ENCODE peak calls at places on chromosomes 7 and 10, in eight cellular contexts. L is Peyer's patch, C is colonic mucosa, E is right lobe of liver, H is pancreas, S is OCI-LY7, K is heart left ventricle, V is AG04450. X is an unnamed sample. For H3K9me3, the result is how much of the 10 kb centered on the place peaks cover.

GRCh38 chr10:124381011-124381591 is 37.6 kb downstream of the OAT start:
- DNase-seq in K (no peak), H (no peak), E (no peak), S (no peak), C (no peak), V (no peak), L (no peak), X (no peak)

GRCh38 chr10:66218981-66219587 is 706.8 kb upstream of the LRRTM3 start:
- DNase-seq in S (no peak), L (no peak), E (no peak), H (no peak), V (no peak), C (no peak), K (no peak), X (no peak)

GRCh38 chr7:30873207-30873606 is 38.4 kb upstream of the AQP1 start:
- DNase-seq in E (no peak), S (no peak), L (no peak), H (no peak), V (no peak), C (no peak), K (no peak), X (no peak)

GRCh38 chr10:30467939-30468338 is 34.0 kb downstream of the MAP3K8 start:
- DNase-seq in K (no peak), L (no peak), C (no peak), H (no peak), V (no peak), E (no peak), S (peak), X (no peak)

GRCh38 chr10:110563132-110563531 is 4.4 kb upstream of the SMC3 start:
- DNase-seq in S (no peak), H (no peak), L (no peak), E (no peak), C (no peak), V (no peak), K (no peak), X (no peak)

GRCh38 chr7:1197997-1198632 is 34.6 kb upstream of the UNCX start:
- DNase-seq in S (no peak), E (no peak), H (no peak), V (peak), C (no peak), K (no peak), L (no peak), X (no peak)

GRCh38 chr7:116327751-116328150 is 117.4 kb downstream of the TES start:
- DNase-seq in V (peak), H (no peak), L (no peak), E (no peak), C (no peak), S (no peak), K (no peak), X (no peak)

GRCh38 chr10:51705774-51706173 is 6.4 kb upstream of the CSTF2T start:
- DNase-seq in L (no peak), S (no peak), K (no peak), V (no peak), E (no peak), H (no peak), C (no peak), X (no peak)

GRCh38 chr10:100186813-100187212 is 984 bp upstream of the ERLIN1 start:
- DNase-seq in C (peak), E (no peak), H (peak), V (no peak), K (peak), S (peak), L (peak), X (no peak)

GRCh38 chr7:97013025-97013424 is 7.7 kb downstream of the DLX6 start:
- DNase-seq in H (no peak), S (no peak), L (no peak), V (no peak), C (no peak), E (no peak), K (no peak), X (no peak)

GRCh38 chr7:130418306-130418705 is 22.5 kb downstream of the CEP41 start:
- DNase-seq in C (no peak), S (no peak), E (no peak), H (no peak), L (no peak), V (no peak), K (no peak), X (no peak)

GRCh38 chr7:82699773-82700186 is 256.2 kb upstream of the CACNA2D1 start:
- DNase-seq in L (no peak), H (no peak), K (no peak), S (no peak), V (no peak), C (peak), E (no peak), X (peak)

GRCh38 chr10:79407811-79408795 is 37.3 kb downstream of the ZCCHC24 start:
- DNase-seq in S (no peak), K (peak), L (no peak), H (peak), V (peak), C (no peak), E (peak), X (no peak)

GRCh38 chr7:29292886-29293658 is 98.5 kb downstream of the CHN2 start:
- DNase-seq in E (no peak), H (no peak), K (no peak), L (no peak), V (no peak), C (no peak), S (no peak), X (no peak)

GRCh38 chr7:151755131-151755787 is 121.7 kb downstream of the PRKAG2 start:
- DNase-seq in H (no peak), L (no peak), C (peak), S (no peak), E (no peak), V (peak), K (peak), X (no peak)

GRCh38 chr7:113371376-113372043 is 253.2 kb upstream of the SMIM30 start:
- DNase-seq in S (no peak), K (no peak), L (no peak), V (peak), H (no peak), E (no peak), C (no peak), X (no peak)

GRCh38 chr10:69089638-69090599 is 2.0 kb downstream of the SRGN start:
- DNase-seq in S (no peak), E (no peak), V (no peak), C (peak), L (peak), H (no peak), K (no peak), X (no peak)

GRCh38 chr7:131328387-131329175 is 905 bp downstream of the MKLN1 start:
- DNase-seq in V (no peak), E (no peak), S (no peak), C (no peak), L (no peak), H (no peak), K (no peak), X (no peak)

GRCh38 chr7:116351966-116352365 is 141.6 kb downstream of the TES start:
- DNase-seq in V (no peak), E (no peak), S (no peak), H (no peak), C (no peak), K (no peak), L (no peak), X (no peak)

GRCh38 chr10:100184426-100185219 is 1.2 kb downstream of the ERLIN1 start:
- DNase-seq in E (no peak), S (peak), V (no peak), L (no peak), H (no peak), K (no peak), C (peak), X (peak)

GRCh38 chr7:12674861-12675260 is 12.6 kb upstream of the ARL4A start:
- DNase-seq in C (peak), K (no peak), S (peak), H (no peak), L (no peak), V (no peak), E (peak), X (peak)

GRCh38 chr7:42315096-42315495 is 78.1 kb upstream of the GLI3 start:
- DNase-seq in K (no peak), L (no peak), V (no peak), E (no peak), S (no peak), H (no peak), C (no peak), X (no peak)
- H3K4me3 ChIP-seq in K (no peak), L (no peak), V (no peak), E (no peak), S (peak), H (no peak), C (no peak), X (no peak)

DNA sequence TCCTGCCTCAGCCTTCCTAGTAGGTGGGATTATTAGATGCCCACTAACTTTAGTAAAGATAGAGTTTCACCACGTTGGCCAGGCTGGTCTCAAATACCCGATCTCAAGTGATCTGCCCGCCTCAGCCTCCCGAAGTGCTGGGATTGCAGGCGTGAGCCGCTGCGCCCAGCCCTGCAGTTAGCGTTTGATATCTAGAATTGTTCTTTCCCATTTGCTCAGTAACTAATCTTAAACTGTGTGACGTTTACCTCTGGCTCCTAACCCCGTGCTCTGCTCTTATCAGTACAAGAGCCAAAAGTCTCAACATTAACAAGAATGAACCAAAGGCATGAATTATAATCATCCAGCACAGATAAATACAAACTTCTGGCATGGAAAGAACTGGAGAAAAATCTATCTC is 47.4 kb downstream of the IGF2BP3 start:
- DNase-seq in H (no peak), L (no peak), S (no peak), V (no peak), K (no peak), E (no peak), C (no peak), X (no peak)
- TF ChIP-seq CTCF in H (no peak), L (no peak), S (no peak), V (no peak), K (no peak), E (no peak), C (no peak), X (no peak)

GRCh38 chr7:158979635-158980351 is 123.4 kb downstream of the DYNC2I1 start:
- DNase-seq in C (no peak), L (no peak), K (no peak), S (no peak), E (no peak), H (no peak), V (no peak), X (no peak)
- H3K9me3 ChIP-seq in C (under half), L (under half), K (under half), S (under half), E (under half), H (under half), V (under half), X (under half)

DNA sequence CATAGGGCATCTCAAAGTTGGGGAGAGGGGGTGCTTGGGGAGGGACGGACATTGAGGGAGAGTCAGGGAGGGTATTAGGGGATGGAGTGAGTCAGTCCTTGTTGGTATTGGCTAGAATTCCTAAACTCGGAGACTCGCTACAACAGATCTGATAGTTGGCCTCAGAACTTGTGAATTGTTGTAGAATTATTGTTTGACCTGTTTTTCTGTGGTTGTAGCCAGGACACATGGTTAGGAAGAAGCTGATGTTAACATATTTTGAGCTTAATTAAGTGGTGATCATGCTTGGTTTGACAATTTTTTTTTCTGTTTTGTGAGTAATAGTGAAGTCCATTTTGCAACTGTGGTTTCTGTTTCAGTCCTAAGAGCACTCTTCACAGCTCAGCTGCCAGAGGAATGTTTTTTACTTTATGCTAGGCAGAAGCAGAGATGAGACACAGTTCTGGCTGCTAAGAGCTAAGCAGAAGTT is 1190.3 kb upstream of the C7orf33 start:
- DNase-seq in E (no peak), K (no peak), H (no peak), S (no peak), V (peak), L (no peak), C (no peak), X (no peak)
- H3K4me3 ChIP-seq in E (no peak), K (no peak), H (no peak), S (no peak), V (no peak), L (no peak), C (no peak), X (no peak)

GRCh38 chr7:158570449-158571170 is 17.0 kb downstream of the PTPRN2 start:
- DNase-seq in C (no peak), L (no peak), E (no peak), H (no peak), V (no peak), S (no peak), K (no peak), X (no peak)

GRCh38 chr7:158574308-158575036 is 13.2 kb downstream of the PTPRN2 start:
- DNase-seq in C (no peak), S (no peak), K (no peak), H (no peak), L (no peak), E (no peak), V (no peak), X (no peak)

GRCh38 chr7:158569858-158570239 is 17.8 kb downstream of the PTPRN2 start:
- DNase-seq in H (no peak), E (no peak), S (no peak), V (no peak), K (no peak), L (no peak), C (no peak), X (no peak)

GRCh38 chr7:158573310-158573709 is 14.3 kb downstream of the PTPRN2 start:
- DNase-seq in S (no peak), V (no peak), C (no peak), L (no peak), K (no peak), H (no peak), E (no peak), X (no peak)

GRCh38 chr7:158572000-158572828 is 15.4 kb downstream of the PTPRN2 start:
- DNase-seq in E (no peak), H (peak), C (no peak), K (no peak), V (no peak), L (no peak), S (peak), X (no peak)
- TF ChIP-seq CTCF in E (no peak), H (no peak), C (no peak), K (no peak), V (no peak), L (peak), S (peak), X (no peak)

DNA sequence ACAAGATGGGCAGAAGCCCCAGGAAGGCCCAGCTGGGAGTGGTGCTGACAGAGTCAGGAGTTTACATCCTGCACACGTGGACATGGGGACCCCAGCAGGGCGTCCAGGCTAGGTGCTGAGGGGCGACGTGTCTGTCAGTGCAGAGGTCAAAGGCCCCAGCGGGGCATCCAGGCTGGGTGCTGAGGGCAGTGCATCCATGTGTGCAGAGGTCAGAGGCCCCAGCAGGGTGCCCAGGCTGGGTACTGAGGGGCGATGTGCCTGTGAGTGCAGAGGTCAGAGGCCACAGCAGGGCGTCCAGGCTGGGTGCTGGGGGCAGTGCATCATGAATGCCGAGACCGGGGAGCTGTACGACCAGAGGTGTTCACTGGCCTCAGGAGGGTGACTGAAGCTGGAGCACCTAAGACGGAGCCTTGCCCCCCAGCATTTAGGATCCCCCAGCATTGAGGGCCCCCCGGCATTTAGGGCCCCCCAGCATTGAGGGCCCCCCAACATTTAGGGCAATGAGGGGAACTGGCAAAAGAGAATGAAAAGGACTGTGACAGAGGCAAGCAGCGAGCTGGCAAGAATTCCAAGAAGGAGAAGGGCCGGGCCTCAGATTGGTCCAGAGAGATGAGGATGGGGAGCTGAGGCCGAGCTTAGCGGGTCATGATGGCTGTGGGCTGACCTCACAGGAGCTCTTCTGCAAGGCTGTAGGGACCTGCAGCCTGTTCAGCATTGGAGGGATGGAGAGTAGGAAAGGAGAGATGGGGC is 474.9 kb downstream of the PTPRN2 start:
- DNase-seq in K (no peak), L (no peak), E (peak), S (no peak), C (no peak), V (no peak), H (no peak), X (no peak)
- H3K9me3 ChIP-seq in K (under half), L (under half), E (under half), S (under half), C (under half), V (half or more), H (under half), X (under half)

DNA sequence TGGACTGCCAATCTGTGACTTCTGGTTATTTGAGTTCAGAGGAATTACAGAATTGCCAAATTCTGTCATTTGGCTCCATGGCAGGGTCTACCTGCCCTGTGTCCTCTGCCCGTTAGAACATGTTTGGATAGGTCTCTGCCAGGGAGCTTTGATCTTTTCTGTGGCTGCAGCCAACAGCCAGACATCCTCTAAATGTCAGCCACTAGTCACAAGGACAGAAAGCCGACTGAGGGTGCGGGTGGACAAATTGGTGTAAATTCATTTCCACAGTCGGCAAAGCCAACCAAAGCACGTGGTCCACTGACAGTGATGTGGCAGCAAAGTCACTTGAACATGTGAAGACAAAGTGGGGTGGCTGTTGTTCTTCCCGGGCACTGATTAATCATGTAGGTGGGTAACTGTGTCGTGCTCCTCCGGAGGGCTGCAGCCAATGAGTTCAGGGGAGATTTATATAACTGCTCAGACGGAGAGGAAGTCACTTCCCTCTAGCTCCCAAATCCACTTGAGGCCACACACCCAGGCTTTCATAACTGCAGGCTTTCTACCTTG is 26.7 kb upstream of the CAMK1D start:
- DNase-seq in C (no peak), E (peak), L (no peak), H (no peak), V (no peak), K (no peak), S (no peak), X (no peak)
- H3K4me3 ChIP-seq in C (no peak), E (no peak), L (no peak), H (no peak), V (no peak), K (no peak), S (no peak), X (no peak)